ENCODE peak calls at places on chromosomes 12 and 14, in five cellular contexts. D is ecto neural progenitor cell, L is COR-L47, O is AG08396, P is activated B cell treated with CpG ODN at 0.5 μM for 24 hours. I is an unnamed sample.

GRCh38 chr12:94147991-94148840 is at the start of gene PLXNC1:
- DNase-seq in D (peak), L (peak), O (peak), P (peak), I (peak)

GRCh38 chr14:65169351-65169750 is 67.0 kb upstream of the MAX start:
- DNase-seq in L (no peak), D (no peak), P (no peak), O (peak), I (no peak)

GRCh38 chr14:100535287-100536131 is 51.7 kb downstream of the BEGAIN start:
- DNase-seq in O (no peak), P (peak), L (no peak), D (peak), I (no peak)

GRCh38 chr14:49303952-49304516 is 282.1 kb downstream of the RPS29 start:
- DNase-seq in P (no peak), O (peak), L (no peak), D (peak), I (no peak)

GRCh38 chr12:103848917-103849491 is 8.0 kb upstream of the NT5DC3 start:
- DNase-seq in L (no peak), O (no peak), P (no peak), D (peak), I (no peak)

GRCh38 chr14:74635831-74636230 is 23.8 kb upstream of the LTBP2 start:
- DNase-seq in P (no peak), L (no peak), D (no peak), O (no peak), I (no peak)

GRCh38 chr14:77844802-77845201 is 44.9 kb downstream of the ADCK1 start:
- DNase-seq in P (no peak), O (no peak), D (no peak), L (no peak), I (no peak)

GRCh38 chr12:76277480-76277879 is 70.7 kb downstream of the BBS10 start:
- DNase-seq in D (no peak), P (no peak), L (no peak), O (peak), I (no peak)

GRCh38 chr14:74528886-74529285 is 35.3 kb downstream of the ISCA2 start:
- DNase-seq in P (no peak), O (no peak), D (no peak), L (no peak), I (no peak)

GRCh38 chr12:112936264-112936663 is 2.0 kb upstream of the OAS3 start:
- DNase-seq in L (no peak), O (no peak), D (no peak), P (no peak), I (no peak)

GRCh38 chr12:90183201-90183600 is 474.6 kb upstream of the ATP2B1 start:
- DNase-seq in L (no peak), P (no peak), O (no peak), D (no peak), I (no peak)

GRCh38 chr12:92059976-92060375 is 85.7 kb downstream of the BTG1 start:
- DNase-seq in L (no peak), O (peak), D (no peak), P (no peak), I (no peak)

GRCh38 chr12:88325076-88325827 is 183.1 kb downstream of the TMTC3 start:
- DNase-seq in L (no peak), D (no peak), O (peak), P (no peak), I (no peak)

I was measured in NCI-H146.